ENCODE peak calls at places on chromosome 13, in ten cellular contexts. K, T, W, O, S, B, D, N, M and C are unnamed samples.

GRCh38 chr13:31037874-31038475 is 105.5 kb downstream of the TEX26 start:
- DNase-seq in N (no peak), K (no peak), D (no peak), T (no peak), W (no peak), O (no peak), S (no peak), B (no peak), M (no peak), C (no peak)

GRCh38 chr13:80499536-80500280 is 158.8 kb upstream of the SPRY2 start:
- DNase-seq in B (peak; percentile 35), T (no peak), S (no peak), N (no peak), M (no peak), O (no peak), D (no peak), W (no peak), K (no peak), C (no peak)

GRCh38 chr13:93625536-93625935 is 398.9 kb downstream of the GPC6 start:
- DNase-seq in W (no peak), D (no peak), B (peak; percentile 48), S (peak; percentile 15), M (no peak), K (no peak), N (no peak), T (no peak), O (no peak), C (peak; percentile 14)

GRCh38 chr13:113862766-113863510 is 938 bp downstream of the GAS6 start:
- DNase-seq in M (no peak), S (peak; percentile 24), W (no peak), B (no peak), K (peak; percentile 33), D (peak; percentile 46), T (no peak), N (no peak), O (no peak), C (peak; percentile 72)

GRCh38 chr13:39540929-39541605 is 61.9 kb downstream of the LHFPL6 start:
- DNase-seq in B (no peak), M (no peak), O (no peak), N (no peak), K (no peak), W (no peak), D (no peak), T (no peak), S (peak; percentile 25), C (no peak)

GRCh38 chr13:46850214-46850613 is 46.6 kb downstream of the HTR2A start:
- DNase-seq in N (no peak), B (no peak), M (no peak), S (peak; percentile 17), T (no peak), O (no peak), W (no peak), D (no peak), K (no peak), C (peak; percentile 42)

GRCh38 chr13:79404985-79405384 is 1.1 kb downstream of the RBM26 start:
- DNase-seq in N (no peak), B (peak; percentile 16), S (no peak), M (no peak), W (no peak), K (peak; percentile 28), D (no peak), O (no peak), T (no peak), C (peak; percentile 50)

GRCh38 chr13:33637978-33638743 is 179.8 kb upstream of the RFC3 start:
- DNase-seq in M (peak; percentile 36), T (no peak), S (peak; percentile 41), K (no peak), O (no peak), N (no peak), B (peak; percentile 87), D (peak; percentile 70), W (no peak), C (peak; percentile 92)

GRCh38 chr13:102847272-102848234 is 1.7 kb downstream of the ERCC5 start:
- DNase-seq in S (peak; percentile 71), B (peak; percentile 74), D (peak; percentile 54), K (no peak), M (no peak), O (no peak), N (no peak), W (no peak), T (peak; percentile 13), C (peak; percentile 78)

GRCh38 chr13:95858286-95859075 is 181.5 kb downstream of the DNAJC3 start:
- DNase-seq in N (no peak), T (no peak), W (no peak), B (peak; percentile 34), M (no peak), K (no peak), O (no peak), D (no peak), S (peak; percentile 79), C (no peak)

GRCh38 chr13:24217601-24218281 is 57.2 kb downstream of the SPATA13 start:
- DNase-seq in M (no peak), S (peak; percentile 15), K (no peak), O (no peak), N (no peak), B (no peak), D (peak; percentile 23), T (no peak), W (no peak), C (peak; percentile 28)

GRCh38 chr13:113833111-113833830 is 30.6 kb downstream of the GAS6 start:
- DNase-seq in K (no peak), T (no peak), S (no peak), N (no peak), D (no peak), W (no peak), M (no peak), O (no peak), B (no peak), C (no peak)

GRCh38 chr13:106602178-106602577 is 34.2 kb upstream of the ARGLU1 start:
- DNase-seq in K (no peak), M (no peak), D (no peak), S (no peak), T (no peak), B (no peak), O (no peak), W (no peak), N (no peak), C (no peak)

GRCh38 chr13:97496511-97496910 is 62.5 kb downstream of the RAP2A start:
- DNase-seq in O (peak; percentile 10), T (no peak), B (no peak), W (no peak), M (no peak), D (no peak), K (no peak), N (no peak), S (peak; percentile 37), C (no peak)

GRCh38 chr13:110307697-110308376 is 753 bp downstream of the COL4A2 start:
- DNase-seq in M (no peak), N (peak; percentile 61), S (peak; percentile 57), D (peak; percentile 56), O (no peak), W (no peak), K (no peak), B (no peak), T (no peak), C (peak; percentile 70)

GRCh38 chr13:34435338-34435737 is 506.7 kb upstream of the NBEA start:
- DNase-seq in O (no peak), T (no peak), M (no peak), N (no peak), D (peak; percentile 70), S (peak; percentile 68), W (no peak), K (no peak), B (peak; percentile 48), C (peak; percentile 63)

GRCh38 chr13:110479648-110480047 is 81.9 kb downstream of the RAB20 start:
- DNase-seq in M (no peak), B (peak; percentile 1), N (peak; percentile 60), S (no peak), D (no peak), K (no peak), T (no peak), W (no peak), O (no peak), C (no peak)

GRCh38 chr13:106919093-106919492 is 351.2 kb upstream of the ARGLU1 start:
- DNase-seq in M (no peak), N (no peak), W (no peak), T (peak; percentile 33), O (no peak), D (no peak), K (no peak), B (no peak), S (peak; percentile 51), C (no peak)

GRCh38 chr13:89324582-89324981 is 1653.4 kb downstream of the SLITRK5 start:
- DNase-seq in M (no peak), K (no peak), T (no peak), W (no peak), N (no peak), O (no peak), B (no peak), D (no peak), S (peak; percentile 2), C (no peak)

GRCh38 chr13:46071590-46072249 is 19.2 kb upstream of the ZC3H13 start:
- DNase-seq in B (no peak), D (no peak), N (no peak), W (no peak), O (no peak), K (no peak), S (no peak), M (no peak), T (peak; percentile 72), C (no peak)

GRCh38 chr13:55761986-55762385 is 1378.7 kb upstream of the PRR20A start:
- DNase-seq in W (no peak), T (no peak), K (no peak), S (no peak), D (no peak), M (no peak), N (no peak), O (no peak), B (no peak), C (no peak)

GRCh38 chr13:104737713-104738112 is 1671.5 kb upstream of the SLC10A2 start:
- DNase-seq in W (no peak), S (no peak), N (no peak), D (no peak), O (peak; percentile 9), B (peak; percentile 8), T (no peak), M (no peak), K (no peak), C (no peak)

GRCh38 chr13:40477623-40478608 is 188.5 kb downstream of the FOXO1 start:
- DNase-seq in D (no peak), O (no peak), M (no peak), B (no peak), S (peak; percentile 43), K (no peak), W (no peak), T (no peak), N (peak; percentile 90), C (no peak)

GRCh38 chr13:49439609-49440008 is 4.3 kb downstream of the CAB39L start:
- DNase-seq in M (no peak), D (no peak), T (no peak), S (no peak), K (no peak), N (no peak), B (no peak), O (no peak), W (no peak), C (no peak)

GRCh38 chr13:44920013-44920412 is 69.3 kb downstream of the NUFIP1 start:
- DNase-seq in S (no peak), K (no peak), M (no peak), T (no peak), D (no peak), W (no peak), O (no peak), N (no peak), B (no peak), C (no peak)

GRCh38 chr13:91922969-91923592 is 524.7 kb downstream of the GPC5 start:
- DNase-seq in T (no peak), K (no peak), W (no peak), B (no peak), N (no peak), O (no peak), M (no peak), D (no peak), S (peak; percentile 11), C (no peak)

GRCh38 chr13:74136089-74136658 is 2.0 kb upstream of the KLF12 start:
- DNase-seq in B (peak; percentile 53), S (peak; percentile 83), D (peak; percentile 60), M (no peak), N (peak; percentile 60), W (peak; percentile 25), O (no peak), T (no peak), K (peak; percentile 67), C (peak; percentile 75)

GRCh38 chr13:113972451-113973217 is 1.2 kb downstream of the C13orf46 start:
- DNase-seq in M (no peak), B (no peak), O (no peak), W (no peak), S (no peak), K (no peak), D (no peak), T (no peak), N (no peak), C (no peak)